ENCODE peak calls at places on chromosomes 6 and 20, in six cellular contexts. S, H, U, L, Q and B are unnamed samples.
A peak's percentile ranks its signal among the peaks of the same experiment; 100 is the strongest.

GRCh38 chr20:29687438-29687837 is 1570.0 kb upstream of the DEFB115 start:
- DNase-seq in S (no peak), H (no peak), U (no peak), L (no peak), Q (no peak), B (no peak)

GRCh38 chr20:25145131-25145530 is 50.4 kb upstream of the ENTPD6 start:
- DNase-seq in S (no peak), H (no peak), U (no peak), L (no peak), Q (no peak), B (peak; percentile 65)

GRCh38 chr20:23325107-23325506 is 25.5 kb upstream of the NXT1 start:
- DNase-seq in S (no peak), H (no peak), U (no peak), L (no peak), Q (no peak), B (no peak)

GRCh38 chr20:46709459-46710148 is at the start of gene SLC2A10:
- DNase-seq in S (peak; percentile 38), H (peak; percentile 71), U (peak; percentile 52), L (no peak), Q (no peak), B (no peak)

GRCh38 chr20:18187020-18187419 is 49.4 kb downstream of the KAT14 start:
- DNase-seq in S (no peak), H (no peak), U (no peak), L (no peak), Q (no peak), B (no peak)

GRCh38 chr6:90374201-90374600 is 77.6 kb upstream of the BACH2 start:
- DNase-seq in S (no peak), H (no peak), U (no peak), L (no peak), Q (no peak), B (no peak)

GRCh38 chr20:21325296-21325695 is 22.2 kb downstream of the XRN2 start:
- DNase-seq in S (no peak), H (no peak), U (no peak), L (no peak), Q (no peak), B (no peak)

GRCh38 chr6:129029778-129030177 is 146.8 kb downstream of the LAMA2 start:
- DNase-seq in S (no peak), H (no peak), U (no peak), L (no peak), Q (no peak), B (no peak)

GRCh38 chr6:140062042-140063041 is 687.9 kb upstream of the CITED2 start:
- DNase-seq in S (peak; percentile 62), H (no peak), U (no peak), L (no peak), Q (no peak), B (no peak)

GRCh38 chr6:149567846-149568585 is 1.8 kb downstream of the GINM1 start:
- DNase-seq in S (no peak), H (no peak), U (no peak), L (no peak), Q (no peak), B (no peak)

GRCh38 chr6:40419377-40419776 is 167.8 kb downstream of the LRFN2 start:
- DNase-seq in S (no peak), H (no peak), U (no peak), L (no peak), Q (no peak), B (no peak)

GRCh38 chr6:10522929-10523573 is 1.9 kb downstream of the GCNT2 start:
- DNase-seq in S (no peak), H (peak; percentile 49), U (no peak), L (no peak), Q (no peak), B (peak; percentile 56)

GRCh38 chr6:76166297-76166696 is 93.8 kb upstream of the IMPG1 start:
- DNase-seq in S (no peak), H (no peak), U (no peak), L (no peak), Q (no peak), B (no peak)

GRCh38 chr6:6915813-6916547 is 191.8 kb upstream of the RREB1 start:
- DNase-seq in S (peak; percentile 35), H (no peak), U (no peak), L (no peak), Q (no peak), B (peak; percentile 25)

GRCh38 chr20:41308290-41308691 is 9.2 kb downstream of the ZHX3 start:
- DNase-seq in S (no peak), H (no peak), U (peak; percentile 17), L (no peak), Q (no peak), B (no peak)

GRCh38 chr6:107132330-107132954 is 17.1 kb upstream of the BEND3 start:
- DNase-seq in S (no peak), H (peak; percentile 46), U (no peak), L (no peak), Q (no peak), B (peak; percentile 24)

GRCh38 chr6:25946631-25947030 is 16.0 kb upstream of the TRIM38 start:
- DNase-seq in S (no peak), H (no peak), U (no peak), L (no peak), Q (no peak), B (no peak)

GRCh38 chr6:13272131-13273046 is 55.9 kb downstream of the TBC1D7 start:
- DNase-seq in S (peak; percentile 24), H (no peak), U (peak; percentile 54), L (no peak), Q (no peak), B (no peak)

GRCh38 chr20:59598625-59599310 is 5.6 kb upstream of the PHACTR3 start:
- DNase-seq in S (no peak), H (peak; percentile 7), U (peak; percentile 76), L (no peak), Q (no peak), B (peak; percentile 84)

GRCh38 chr6:151408858-151409257 is 17.5 kb upstream of the ZBTB2 start:
- DNase-seq in S (no peak), H (no peak), U (no peak), L (no peak), Q (no peak), B (no peak)

GRCh38 chr6:92122746-92123145 is 1296.6 kb downstream of the EPHA7 start:
- DNase-seq in S (no peak), H (peak; percentile 22), U (no peak), L (no peak), Q (no peak), B (peak; percentile 12)

GRCh38 chr6:51098246-51098645 is 279.6 kb downstream of the TFAP2B start:
- DNase-seq in S (no peak), H (no peak), U (no peak), L (no peak), Q (no peak), B (no peak)

GRCh38 chr6:51450958-51451357 is 632.3 kb downstream of the TFAP2B start:
- DNase-seq in S (no peak), H (no peak), U (no peak), L (no peak), Q (no peak), B (no peak)

GRCh38 chr20:61868466-61869090 is 197.1 kb downstream of the TAF4 start:
- DNase-seq in S (no peak), H (no peak), U (no peak), L (no peak), Q (no peak), B (no peak)

GRCh38 chr20:48295445-48295903 is 510.2 kb upstream of the SULF2 start:
- DNase-seq in S (no peak), H (peak; percentile 87), U (no peak), L (no peak), Q (no peak), B (peak; percentile 87)

GRCh38 chr6:106569444-106569843 is 59.9 kb downstream of the RTN4IP1 start:
- DNase-seq in S (no peak), H (no peak), U (no peak), L (no peak), Q (no peak), B (no peak)